ENCODE peak calls at places on chromosomes 3 and 15, in ten cellular contexts. G is lung microvascular endothelial cell; Q is heart left ventricle; I is activated CD4-positive, CD25-positive, alpha-beta regulatory T cell treated with anti-CD3 and anti-CD28 coated beads, Interleukin-2, amount 50 U/mL, for 16 hours; D is stimulated activated CD4-positive, alpha-beta T cell treated with anti-CD3 and anti-CD28 coated beads, Interleukin-2, amount 100 ng/mL, for 24 hours; R is T-cell; H is skeletal muscle cell; O is T-helper 17 cell; B is HFF-Myc; W is MCF 10A. U is an unnamed sample.

GRCh38 chr3:32391643-32392529 is at the start of gene CMTM7:
- DNase-seq in G (peak), W (peak), I (no peak), H (no peak), R (peak), Q (peak), B (no peak), D (peak), O (peak), U (no peak)

GRCh38 chr3:43346990-43347749 is 60.8 kb downstream of the SNRK start:
- DNase-seq in I (no peak), R (peak), Q (no peak), H (no peak), B (no peak), O (no peak), W (no peak), G (peak), D (no peak), U (no peak)

GRCh38 chr3:108091498-108092259 is 848 bp upstream of the CD47 start:
- DNase-seq in Q (peak), H (no peak), D (peak), I (no peak), G (no peak), W (no peak), B (no peak), R (peak), O (peak), U (no peak)

GRCh38 chr3:156688849-156689452 is 14.6 kb downstream of the TIPARP start:
- DNase-seq in O (no peak), Q (no peak), G (no peak), D (no peak), H (no peak), I (no peak), B (no peak), W (no peak), R (no peak), U (no peak)

GRCh38 chr15:62059818-62060115 is 480 bp downstream of the VPS13C start:
- DNase-seq in D (peak), H (no peak), R (peak), I (peak), Q (peak), B (no peak), W (peak), O (peak), G (peak), U (no peak)

GRCh38 chr3:156474560-156475389 is 80.1 kb downstream of the SSR3 start:
- DNase-seq in B (no peak), R (no peak), H (no peak), W (peak), Q (no peak), D (no peak), G (no peak), I (no peak), O (no peak), U (no peak)

GRCh38 chr3:50373865-50374188 is 14.5 kb upstream of the TMEM115 start:
- DNase-seq in Q (no peak), H (no peak), I (no peak), R (no peak), B (no peak), W (no peak), O (no peak), G (no peak), D (no peak), U (no peak)

GRCh38 chr15:56886450-56886856 is 32.0 kb upstream of the TCF12 start:
- DNase-seq in D (no peak), I (no peak), W (no peak), O (no peak), H (no peak), R (peak), Q (no peak), G (peak), B (no peak), U (no peak)

GRCh38 chr15:85329561-85330421 is 50.6 kb upstream of the AKAP13 start:
- DNase-seq in D (peak), Q (peak), G (peak), W (no peak), H (peak), I (no peak), O (no peak), R (peak), B (peak), U (peak)

GRCh38 chr3:61927332-61927731 is 366.0 kb downstream of the PTPRG start:
- DNase-seq in O (no peak), B (peak), G (peak), Q (peak), R (no peak), I (no peak), W (peak), D (no peak), H (peak), U (peak)

GRCh38 chr15:22949074-22949547 is 31.1 kb downstream of the CYFIP1 start:
- DNase-seq in B (peak), Q (peak), D (no peak), G (peak), O (no peak), I (no peak), H (peak), W (peak), R (no peak), U (peak)

GRCh38 chr3:111864821-111865656 is 6.0 kb downstream of the PHLDB2 start:
- DNase-seq in R (no peak), H (peak), O (no peak), Q (no peak), G (peak), I (no peak), D (no peak), W (no peak), B (no peak), U (no peak)

GRCh38 chr3:186032321-186032720 is 76.6 kb downstream of the ETV5 start:
- DNase-seq in G (no peak), I (no peak), R (no peak), B (no peak), D (no peak), H (no peak), O (no peak), W (no peak), Q (no peak), U (no peak)

GRCh38 chr3:31671456-31671855 is 138.7 kb downstream of the STT3B start:
- DNase-seq in R (no peak), H (no peak), W (no peak), G (no peak), D (no peak), I (no peak), B (no peak), Q (no peak), O (no peak), U (no peak)

GRCh38 chr15:33242165-33242564 is 47.7 kb upstream of the FMN1 start:
- DNase-seq in H (no peak), I (no peak), R (no peak), D (no peak), W (peak), Q (no peak), G (peak), B (no peak), O (no peak), U (no peak)

GRCh38 chr3:179765396-179765795 is 112.6 kb downstream of the USP13 start:
- DNase-seq in W (no peak), R (no peak), O (no peak), H (no peak), B (no peak), G (no peak), Q (no peak), I (no peak), D (no peak), U (no peak)

GRCh38 chr15:67032608-67033007 is 32.8 kb upstream of the SMAD3 start:
- DNase-seq in G (no peak), D (no peak), B (no peak), Q (no peak), H (no peak), R (no peak), O (no peak), W (no peak), I (no peak), U (no peak)

GRCh38 chr3:64783200-64783599 is 95.4 kb upstream of the ADAMTS9 start:
- DNase-seq in R (no peak), I (no peak), W (no peak), D (no peak), G (no peak), Q (no peak), H (no peak), O (no peak), B (no peak), U (no peak)

GRCh38 chr3:15460891-15461524 is 33.6 kb downstream of the EAF1 start:
- DNase-seq in H (no peak), B (no peak), W (no peak), O (no peak), R (no peak), Q (no peak), G (no peak), D (no peak), I (no peak), U (no peak)

GRCh38 chr3:29560031-29560430 is 279.2 kb downstream of the RBMS3 start:
- DNase-seq in D (no peak), R (no peak), G (no peak), I (no peak), H (no peak), Q (no peak), O (no peak), W (no peak), B (no peak), U (no peak)

GRCh38 chr3:113626513-113627371 is 69.7 kb downstream of the USF3 start:
- DNase-seq in G (peak), H (peak), B (peak), R (no peak), I (no peak), O (no peak), W (peak), D (no peak), Q (peak), U (peak)

GRCh38 chr3:71710906-71711494 is 14.2 kb downstream of the EIF4E3 start:
- DNase-seq in I (no peak), W (peak), Q (no peak), D (no peak), R (no peak), G (peak), O (no peak), H (no peak), B (peak), U (peak)

GRCh38 chr3:154904328-154904727 is 175.8 kb upstream of the MME start:
- DNase-seq in B (no peak), W (peak), Q (no peak), I (no peak), H (no peak), R (no peak), G (peak), D (no peak), O (no peak), U (no peak)

GRCh38 chr3:58414538-58415197 is 19.0 kb downstream of the PDHB start:
- DNase-seq in G (peak), H (no peak), R (peak), Q (peak), W (peak), O (peak), D (peak), B (peak), I (peak), U (peak)

GRCh38 chr15:80587816-80588456 is 107.2 kb upstream of the ABHD17C start:
- DNase-seq in Q (no peak), I (no peak), G (peak), H (peak), B (no peak), W (no peak), R (no peak), D (no peak), O (no peak), U (no peak)

GRCh38 chr3:183114779-183115178 is 15.5 kb upstream of the MCCC1 start:
- DNase-seq in G (no peak), W (no peak), B (no peak), O (no peak), H (no peak), Q (no peak), D (no peak), I (no peak), R (no peak), U (no peak)

GRCh38 chr3:150106752-150107428 is 136.2 kb upstream of the PFN2 start:
- DNase-seq in D (no peak), I (no peak), W (peak), H (peak), O (no peak), Q (no peak), R (no peak), B (peak), G (peak), U (peak)

GRCh38 chr15:64559243-64559642 is 98.9 kb downstream of the ZNF609 start:
- DNase-seq in W (no peak), I (no peak), G (no peak), Q (no peak), D (no peak), H (no peak), O (no peak), R (no peak), B (no peak), U (no peak)

GRCh38 chr3:17831366-17831765 is 88.9 kb upstream of the TBC1D5 start:
- DNase-seq in W (peak), H (no peak), O (no peak), B (no peak), G (no peak), D (no peak), Q (no peak), I (no peak), R (no peak), U (no peak)

GRCh38 chr15:91553455-91553854 is 300.1 kb upstream of the SLCO3A1 start:
- DNase-seq in B (no peak), D (no peak), O (no peak), I (no peak), G (no peak), W (no peak), R (no peak), H (no peak), Q (no peak), U (no peak)

GRCh38 chr3:194867270-194867983 is 181.7 kb downstream of the FAM43A start:
- DNase-seq in O (no peak), Q (peak), B (no peak), W (peak), I (no peak), H (no peak), R (no peak), G (peak), D (no peak), U (no peak)

GRCh38 chr15:48331796-48332641 is 790 bp downstream of the DUT start:
- DNase-seq in G (peak), O (peak), R (peak), B (peak), Q (peak), W (peak), H (no peak), D (peak), I (peak), U (no peak)